ENCODE peak calls at places on chromosomes 16 and 17, in nine cellular contexts. U is effector memory CD4-positive, alpha-beta T cell; H is cardiac muscle cell; M is heart left ventricle; S is SJSA1; N is heart right ventricle; P is body of pancreas; I is transverse colon; W is CD8-positive, alpha-beta memory T cell. K is an unnamed sample. For H3K4me1, the result is how much of the 10 kb centered on the place peaks cover.

GRCh38 chr17:43140396-43141332 is 15.5 kb upstream of the BRCA1 start:
- DNase-seq in U (no peak), H (no peak), M (no peak), S (peak), N (no peak), P (no peak), I (no peak), W (no peak), K (no peak)

GRCh38 chr17:20116683-20117309 is 107.6 kb downstream of the SPECC1 start:
- DNase-seq in U (peak), H (peak), M (no peak), S (no peak), N (no peak), P (peak), I (peak), W (peak), K (peak)

GRCh38 chr17:2011421-2012371 is 13.4 kb downstream of the RTN4RL1 start:
- DNase-seq in U (no peak), H (peak), M (no peak), S (no peak), N (no peak), P (peak), I (peak), W (no peak), K (no peak)

GRCh38 chr17:41919840-41920579 is 1.3 kb upstream of the ACLY start:
- DNase-seq in U (no peak), H (peak), M (no peak), S (no peak), N (no peak), P (peak), I (no peak), W (no peak), K (no peak)

GRCh38 chr16:87582966-87583325 is 19.4 kb upstream of the JPH3 start:
- DNase-seq in U (no peak), H (no peak), M (no peak), S (no peak), N (no peak), P (no peak), I (no peak), W (no peak), K (no peak)

GRCh38 chr17:76579281-76579680 is 6.4 kb downstream of the ST6GALNAC2 start:
- DNase-seq in U (no peak), H (no peak), M (no peak), S (no peak), N (no peak), P (no peak), I (no peak), W (no peak), K (no peak)

GRCh38 chr16:3608069-3608468 is 3.3 kb downstream of the SLX4 start:
- DNase-seq in U (no peak), H (no peak), M (no peak), S (no peak), N (no peak), P (no peak), I (no peak), W (no peak), K (no peak)

GRCh38 chr17:83173180-83173996 is 94.0 kb downstream of the METRNL start:
- DNase-seq in U (no peak), H (no peak), M (no peak), S (peak), N (no peak), P (no peak), I (no peak), W (no peak), K (no peak)

GRCh38 chr16:27080870-27081269 is 14.1 kb downstream of the C16orf82 start:
- DNase-seq in U (no peak), H (peak), M (no peak), S (no peak), N (no peak), P (no peak), I (no peak), W (no peak), K (no peak)

GRCh38 chr16:68093816-68094613 is 8.8 kb downstream of the NFATC3 start:
- DNase-seq in U (no peak), H (peak), M (no peak), S (no peak), N (no peak), P (no peak), I (no peak), W (no peak), K (no peak)

GRCh38 chr16:87956169-87956770 is 5.0 kb downstream of the BANP start:
- DNase-seq in U (peak), H (peak), M (peak), S (no peak), N (no peak), P (no peak), I (peak), W (peak), K (peak)

GRCh38 chr17:794876-795275 is 12.7 kb downstream of the MRM3 start:
- DNase-seq in U (no peak), H (peak), M (peak), S (peak), N (peak), P (peak), I (peak), W (peak), K (peak)

GRCh38 chr16:70018254-70018653 is 67.1 kb downstream of the CLEC18A start:
- DNase-seq in U (no peak), H (peak), M (peak), S (no peak), N (no peak), P (peak), I (peak), W (peak), K (no peak)

GRCh38 chr16:1983544-1984346 is at the start of gene GFER:
- DNase-seq in U (peak), H (peak), M (peak), S (peak), N (peak), P (peak), I (peak), W (peak), K (peak)

GRCh38 chr16:14300631-14301149 is 229.6 kb downstream of the MRTFB start:
- DNase-seq in U (no peak), H (peak), M (peak), S (peak), N (peak), P (peak), I (peak), W (no peak), K (no peak)

GRCh38 chr16:3945751-3946603 is 65.5 kb upstream of the CREBBP start:
- DNase-seq in U (no peak), H (peak), M (peak), S (peak), N (no peak), P (peak), I (peak), W (no peak), K (no peak)

GRCh38 chr17:9900744-9901143 is 4.3 kb downstream of the RCVRN start:
- DNase-seq in U (no peak), H (peak), M (no peak), S (peak), N (no peak), P (no peak), I (no peak), W (no peak), K (no peak)

GRCh38 chr16:1261131-1261917 is 5.5 kb downstream of the TPSD1 start:
- DNase-seq in U (no peak), H (no peak), M (no peak), S (no peak), N (no peak), P (no peak), I (no peak), W (no peak), K (no peak)

GRCh38 chr16:86503830-86504229 is 6.5 kb upstream of the FOXF1 start:
- DNase-seq in U (no peak), H (no peak), M (no peak), S (no peak), N (no peak), P (no peak), I (no peak), W (no peak), K (no peak)

GRCh38 chr17:15404116-15404730 is 62.8 kb upstream of the TEKT3 start:
- DNase-seq in U (no peak), H (peak), M (no peak), S (no peak), N (no peak), P (no peak), I (no peak), W (no peak), K (no peak)

GRCh38 chr16:87854053-87854906 is 15.0 kb downstream of the SLC7A5 start:
- DNase-seq in U (peak), H (no peak), M (no peak), S (no peak), N (no peak), P (no peak), I (peak), W (peak), K (no peak)

GRCh38 chr16:3542153-3542550 is 35.1 kb downstream of the NLRC3 start:
- DNase-seq in U (no peak), H (no peak), M (no peak), S (no peak), N (no peak), P (no peak), I (no peak), W (no peak), K (no peak)

GRCh38 chr16:68265078-68265925 is 976 bp downstream of the SLC7A6 start:
- DNase-seq in U (peak), H (peak), M (peak), S (peak), N (peak), P (peak), I (peak), W (peak), K (no peak)

GRCh38 chr16:22018559-22018958 is 10.6 kb downstream of the MOSMO start:
- DNase-seq in U (no peak), H (no peak), M (no peak), S (no peak), N (no peak), P (no peak), I (no peak), W (no peak), K (no peak)

GRCh38 chr16:88451586-88452484 is 1.2 kb upstream of the ZFPM1 start:
- DNase-seq in U (no peak), H (no peak), M (no peak), S (no peak), N (no peak), P (no peak), I (no peak), W (peak), K (no peak)

GRCh38 chr17:3035256-3035967 is 28.0 kb downstream of the OR1D5 start:
- DNase-seq in U (no peak), H (no peak), M (no peak), S (peak), N (no peak), P (no peak), I (no peak), W (no peak), K (no peak)

GRCh38 chr17:7309628-7310027 is 2.2 kb downstream of the EIF5A start:
- DNase-seq in U (no peak), H (no peak), M (no peak), S (no peak), N (no peak), P (no peak), I (no peak), W (no peak), K (no peak)
- H3K27ac ChIP-seq in U (peak), H (peak), M (peak), S (no peak), N (peak), P (no peak), I (peak), W (peak), K (no peak)

GRCh38 chr16:17282247-17282646 is 188.5 kb downstream of the XYLT1 start:
- DNase-seq in U (no peak), H (no peak), M (no peak), S (no peak), N (no peak), P (no peak), I (no peak), W (no peak), K (no peak)
- H3K4me1 ChIP-seq in U (under half), H (under half), M (under half), S (under half), N (under half), P (under half), I (under half), W (under half), K (under half)

GRCh38 chr16:75760018-75760519 is 33.8 kb upstream of the CPHXL start:
- DNase-seq in U (no peak), H (no peak), M (no peak), S (no peak), N (no peak), P (no peak), I (no peak), W (no peak), K (no peak)
- H3K27ac ChIP-seq in U (no peak), H (no peak), M (no peak), S (no peak), N (no peak), P (no peak), I (no peak), W (no peak), K (no peak)

DNA sequence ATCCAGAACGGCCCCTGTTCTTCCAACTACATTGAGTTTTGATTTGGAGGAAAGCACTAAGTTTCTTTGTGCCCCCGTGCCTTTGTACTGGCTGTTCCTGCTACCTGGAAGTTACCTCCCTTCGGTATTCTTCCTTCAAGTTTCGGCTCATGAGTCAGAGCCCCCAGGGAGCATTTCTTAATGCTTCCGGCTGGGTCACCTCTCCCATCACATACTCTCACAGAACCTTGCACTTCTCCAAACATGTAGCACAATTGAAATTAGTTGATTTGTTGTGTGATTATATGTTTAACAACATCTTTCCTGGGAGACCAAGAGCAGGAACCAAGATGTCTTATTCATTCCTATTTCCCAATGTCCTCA is 158.6 kb upstream of the CDH5 start:
- DNase-seq in U (no peak), H (no peak), M (no peak), S (peak), N (no peak), P (no peak), I (no peak), W (no peak), K (no peak)
- H3K4me1 ChIP-seq in U (under half), H (under half), M (under half), S (under half), N (under half), P (under half), I (under half), W (under half), K (under half)

GRCh38 chr16:12901597-12902436 is at the start of gene SHISA9:
- DNase-seq in U (no peak), H (no peak), M (no peak), S (no peak), N (no peak), P (no peak), I (no peak), W (no peak), K (peak)

GRCh38 chr16:12902511-12903324 is 1.3 kb downstream of the SHISA9 start:
- DNase-seq in U (no peak), H (no peak), M (no peak), S (no peak), N (no peak), P (no peak), I (no peak), W (no peak), K (peak)

GRCh38 chr16:12899529-12900168 is 1.7 kb upstream of the SHISA9 start:
- DNase-seq in U (no peak), H (no peak), M (no peak), S (no peak), N (no peak), P (no peak), I (no peak), W (no peak), K (no peak)

GRCh38 chr16:12901204-12901596 is 198 bp upstream of the SHISA9 start:
- DNase-seq in U (no peak), H (no peak), M (no peak), S (no peak), N (no peak), P (peak), I (no peak), W (no peak), K (peak)

DNA sequence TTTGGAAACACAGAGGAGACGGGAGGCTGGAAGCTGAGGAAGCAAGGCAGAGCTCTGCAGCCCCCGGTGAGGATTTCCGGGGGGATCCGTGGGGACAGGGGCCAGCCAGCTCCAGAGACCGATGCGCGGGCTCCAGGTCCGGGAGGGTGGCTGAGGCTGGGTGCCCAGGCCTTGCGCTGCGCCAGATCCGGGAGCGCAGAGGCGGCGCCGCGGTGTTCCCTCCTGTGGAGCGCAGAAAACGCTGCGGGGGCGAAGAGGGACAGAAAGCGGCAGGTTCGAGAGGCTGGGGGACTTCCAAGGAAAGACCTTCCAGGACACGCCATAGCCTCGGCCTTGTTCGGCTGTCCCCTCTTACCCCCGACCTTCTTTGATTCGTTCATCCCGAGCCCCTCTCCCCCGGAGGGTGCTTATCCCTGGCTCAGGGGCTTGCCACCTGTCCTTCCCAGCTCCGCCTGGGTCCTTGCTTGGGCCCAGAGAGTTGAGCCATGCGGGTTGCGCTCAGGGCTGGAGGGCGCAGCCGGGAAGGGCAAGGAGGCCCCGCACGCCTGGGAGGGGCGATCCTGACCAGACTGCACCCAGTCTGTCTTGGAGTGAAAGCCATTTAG is 697 bp upstream of the SHISA9 start:
- DNase-seq in U (no peak), H (no peak), M (no peak), S (no peak), N (no peak), P (no peak), I (no peak), W (no peak), K (no peak)
- H3K27ac ChIP-seq in U (no peak), H (no peak), M (no peak), S (no peak), N (no peak), P (no peak), I (no peak), W (no peak), K (no peak)

GRCh38 chr16:89922884-89923639 is at the start of gene TUBB3:
- DNase-seq in U (no peak), H (peak), M (peak), S (peak), N (peak), P (peak), I (peak), W (no peak), K (peak)

GRCh38 chr16:89924925-89925307 is 1.8 kb downstream of the TUBB3 start:
- DNase-seq in U (no peak), H (no peak), M (no peak), S (no peak), N (no peak), P (no peak), I (no peak), W (no peak), K (no peak)

GRCh38 chr16:89924298-89924924 is 1.3 kb downstream of the TUBB3 start:
- DNase-seq in U (no peak), H (peak), M (no peak), S (no peak), N (no peak), P (no peak), I (no peak), W (peak), K (peak)

GRCh38 chr16:89922477-89922883 is 662 bp upstream of the TUBB3 start:
- DNase-seq in U (no peak), H (peak), M (peak), S (peak), N (peak), P (peak), I (peak), W (no peak), K (peak)

DNA sequence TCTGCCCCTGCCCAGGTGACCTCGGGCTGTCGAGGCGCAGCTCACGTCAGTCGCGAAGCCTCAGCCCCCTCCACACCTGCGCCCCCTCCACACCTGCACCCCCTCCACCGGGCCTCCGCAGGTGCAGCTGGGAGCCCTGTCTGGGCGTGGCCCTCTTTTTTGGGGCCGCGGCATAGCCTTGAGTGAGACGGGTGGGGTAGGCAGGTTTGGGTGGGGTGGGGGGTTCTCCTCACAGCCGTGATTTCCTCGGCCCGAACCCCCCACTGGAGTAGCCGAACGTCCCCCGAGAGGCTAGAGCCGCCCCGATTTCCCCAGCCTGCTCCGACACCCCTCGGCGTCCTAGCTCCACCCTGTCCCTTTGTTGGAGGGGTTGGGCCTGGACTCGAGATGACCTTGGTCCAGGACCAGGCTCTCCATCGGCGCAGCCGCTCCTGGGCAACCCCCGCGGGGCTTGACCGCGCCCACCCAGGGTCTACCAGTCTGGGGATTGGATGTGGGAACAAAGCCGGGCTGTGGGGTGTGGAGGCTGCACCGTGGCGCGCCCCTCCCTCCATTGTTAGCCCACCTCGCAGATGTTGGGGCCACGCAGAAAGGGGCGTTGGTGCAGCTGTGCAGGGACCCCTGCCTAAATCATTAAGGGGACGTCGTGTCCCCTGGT is 627 bp downstream of the TUBB3 start:
- DNase-seq in U (no peak), H (no peak), M (no peak), S (no peak), N (no peak), P (no peak), I (no peak), W (no peak), K (peak)
- H3K4me1 ChIP-seq in U (half or more), H (under half), M (under half), S (half or more), N (half or more), P (under half), I (half or more), W (under half), K (under half)

K was measured in neuronal stem cell.